ENCODE peak calls at places on chromosome 17, in eight cellular contexts. O, U, Q, V, M, R, D and K are unnamed samples.

GRCh38 chr17:2872282-2872681 is 76.0 kb downstream of the RAP1GAP2 start:
- DNase-seq in Q (peak; percentile 58), D (no peak), U (no peak), O (no peak), R (no peak), M (no peak), V (no peak), K (no peak)

GRCh38 chr17:82237083-82237745 is 8.4 kb downstream of the SLC16A3 start:
- DNase-seq in V (no peak), U (no peak), D (no peak), M (no peak), R (no peak), Q (no peak), O (no peak), K (no peak)

GRCh38 chr17:61402978-61403845 is 3.6 kb downstream of the TBX2 start:
- DNase-seq in R (no peak), O (no peak), Q (no peak), M (no peak), D (no peak), V (no peak), U (no peak), K (no peak)

GRCh38 chr17:68610554-68610953 is 9.4 kb upstream of the FAM20A start:
- DNase-seq in D (no peak), U (no peak), V (no peak), Q (no peak), M (no peak), R (no peak), O (no peak), K (no peak)

GRCh38 chr17:81420769-81421462 is 25.7 kb downstream of the BAHCC1 start:
- DNase-seq in U (peak; percentile 62), O (no peak), M (no peak), Q (no peak), R (peak; percentile 83), D (no peak), V (no peak), K (peak; percentile 33)

GRCh38 chr17:49000943-49001342 is 3.8 kb downstream of the IGF2BP1 start:
- DNase-seq in V (no peak), M (no peak), O (no peak), D (no peak), Q (no peak), U (no peak), R (no peak), K (no peak)

GRCh38 chr17:80838381-80839345 is 153.0 kb upstream of the CHMP6 start:
- DNase-seq in Q (no peak), V (no peak), D (no peak), U (no peak), R (no peak), O (no peak), M (no peak), K (no peak)

GRCh38 chr17:65917560-65917959 is 274.4 kb downstream of the CEP112 start:
- DNase-seq in V (no peak), M (no peak), Q (no peak), D (no peak), U (no peak), R (no peak), O (no peak), K (no peak)

GRCh38 chr17:27579304-27579703 is 51.7 kb upstream of the LGALS9 start:
- DNase-seq in D (no peak), U (no peak), O (no peak), Q (no peak), M (no peak), V (no peak), R (no peak), K (no peak)

GRCh38 chr17:57097832-57098421 is 12.9 kb downstream of the AKAP1 start:
- DNase-seq in D (no peak), R (no peak), O (no peak), M (no peak), Q (no peak), V (no peak), U (peak; percentile 40), K (peak; percentile 88)

GRCh38 chr17:4475001-4475400 is 23.7 kb upstream of the SPNS2 start:
- DNase-seq in O (no peak), R (no peak), M (no peak), Q (no peak), D (no peak), U (no peak), V (no peak), K (no peak)

GRCh38 chr17:69814031-69814430 is 261.0 kb upstream of the KCNJ16 start:
- DNase-seq in Q (no peak), R (no peak), U (no peak), M (no peak), D (no peak), V (no peak), O (no peak), K (no peak)

GRCh38 chr17:63116228-63116627 is 150.2 kb downstream of the TANC2 start:
- DNase-seq in U (no peak), M (no peak), O (no peak), D (no peak), V (no peak), R (no peak), Q (no peak), K (no peak)

GRCh38 chr17:37219876-37220608 is 155.7 kb upstream of the C17orf78 start:
- DNase-seq in V (no peak), M (no peak), D (no peak), R (no peak), Q (no peak), O (no peak), U (no peak), K (no peak)

GRCh38 chr17:57294629-57295501 is 38.5 kb downstream of the MSI2 start:
- DNase-seq in R (no peak), O (peak; percentile 61), D (no peak), V (peak; percentile 7), Q (no peak), M (no peak), U (peak; percentile 53), K (no peak)

GRCh38 chr17:79299349-79299748 is 224.7 kb downstream of the ENGASE start:
- DNase-seq in U (no peak), D (no peak), M (no peak), O (no peak), V (no peak), R (no peak), Q (no peak), K (no peak)

GRCh38 chr17:58337600-58338453 is 9.2 kb upstream of the TSPOAP1 start:
- DNase-seq in D (no peak), M (peak; percentile 81), Q (peak; percentile 47), O (peak; percentile 87), R (peak; percentile 31), U (peak; percentile 87), V (peak; percentile 92), K (no peak)

GRCh38 chr17:83006515-83007455 is 72.6 kb upstream of the METRNL start:
- DNase-seq in D (no peak), O (no peak), Q (no peak), M (no peak), U (no peak), V (no peak), R (no peak), K (no peak)